ENCODE peak calls at places on chromosomes 6 and 20, in nine cellular contexts. X is heart left ventricle, I is HepG2, G is breast epithelium, R is spleen, L is ovary, E is adrenal gland, A is A549, Y is transverse colon. D is an unnamed sample.

GRCh38 chr6:100775667-100776066 is 105.5 kb downstream of the ASCC3 start:
- DNase-seq in X (no peak), I (no peak), G (no peak), R (no peak), L (no peak), E (no peak), A (no peak), Y (no peak), D (no peak)

GRCh38 chr20:17500826-17501225 is 30.4 kb downstream of the BFSP1 start:
- DNase-seq in X (no peak), I (no peak), G (no peak), R (no peak), L (no peak), E (no peak), A (no peak), Y (no peak), D (peak; percentile 62)

GRCh38 chr6:41568585-41569384 is 22.6 kb downstream of the FOXP4 start:
- DNase-seq in X (peak; percentile 59), I (peak; percentile 99), G (no peak), R (no peak), L (no peak), E (peak; percentile 20), A (peak; percentile 12), Y (no peak), D (no peak)

GRCh38 chr6:40907198-40907701 is 131.8 kb downstream of the UNC5CL start:
- DNase-seq in X (peak; percentile 47), I (peak; percentile 19), G (peak; percentile 79), R (no peak), L (peak; percentile 46), E (peak; percentile 75), A (peak; percentile 92), Y (peak; percentile 13), D (peak; percentile 84)

GRCh38 chr6:90088009-90088408 is 193.7 kb downstream of the GJA10 start:
- DNase-seq in X (no peak), I (no peak), G (no peak), R (no peak), L (no peak), E (no peak), A (no peak), Y (no peak), D (no peak)

GRCh38 chr6:75849329-75850025 is 100.4 kb downstream of the MYO6 start:
- DNase-seq in X (no peak), I (no peak), G (no peak), R (no peak), L (no peak), E (no peak), A (peak; percentile 3), Y (no peak), D (no peak)

GRCh38 chr6:97150932-97151331 is 132.1 kb downstream of the MMS22L start:
- DNase-seq in X (no peak), I (no peak), G (no peak), R (no peak), L (no peak), E (no peak), A (no peak), Y (no peak), D (no peak)

GRCh38 chr20:44181611-44182010 is 5.4 kb downstream of the JPH2 start:
- DNase-seq in X (peak; percentile 68), I (no peak), G (no peak), R (no peak), L (no peak), E (no peak), A (no peak), Y (no peak), D (no peak)

GRCh38 chr6:39843305-39844020 is 51.3 kb downstream of the DAAM2 start:
- DNase-seq in X (no peak), I (no peak), G (no peak), R (no peak), L (no peak), E (no peak), A (peak; percentile 12), Y (no peak), D (no peak)

GRCh38 chr20:51345601-51346101 is 196.9 kb downstream of the NFATC2 start:
- DNase-seq in X (no peak), I (no peak), G (no peak), R (no peak), L (peak; percentile 37), E (peak; percentile 47), A (peak; percentile 60), Y (no peak), D (no peak)

GRCh38 chr6:82862543-82862942 is 203.1 kb downstream of the UBE3D start:
- DNase-seq in X (no peak), I (no peak), G (no peak), R (no peak), L (no peak), E (no peak), A (no peak), Y (no peak), D (no peak)

DNA sequence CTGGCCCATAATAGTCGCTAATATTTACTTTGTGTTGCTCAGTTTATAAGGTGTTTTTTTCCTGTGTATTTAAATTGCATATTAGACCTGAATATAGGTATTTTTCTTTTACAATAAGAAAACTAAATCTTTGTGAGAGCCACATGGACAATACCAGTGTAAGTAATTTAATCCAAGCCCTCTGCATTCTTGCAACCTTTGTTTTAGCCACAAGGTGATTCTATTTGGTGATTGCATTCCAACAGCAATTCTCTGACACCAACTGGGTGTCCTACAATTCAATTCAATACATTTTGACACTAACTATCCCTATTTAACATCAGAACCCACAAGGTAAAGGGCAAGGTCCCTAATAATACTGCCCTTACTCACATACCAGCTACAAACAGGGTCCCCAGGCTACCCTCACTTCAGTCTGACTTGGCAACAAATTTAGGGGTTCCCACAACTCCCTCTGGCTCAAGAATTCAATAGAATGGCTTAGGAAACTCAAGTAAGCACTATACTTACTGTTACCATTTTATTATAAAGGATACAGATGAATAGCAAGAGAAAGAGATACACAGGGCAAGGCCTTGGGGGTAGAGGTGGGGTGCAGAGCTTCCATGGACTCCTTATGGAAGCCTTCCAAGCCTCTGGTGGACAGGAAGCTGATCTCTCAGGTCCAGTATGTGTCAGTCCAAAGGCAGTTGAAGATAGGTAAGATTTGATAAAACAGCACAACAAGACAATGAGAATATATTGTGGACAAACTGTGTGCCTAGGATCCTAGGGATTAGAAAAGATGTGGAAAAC is 169.3 kb downstream of the CD83 start:
- DNase-seq in X (no peak), I (no peak), G (no peak), R (no peak), L (no peak), E (no peak), A (no peak), Y (no peak), D (no peak)
- TF ChIP-seq CTCF in X (no peak), I (no peak), G (no peak), R (no peak), L (no peak), E (no peak), A (no peak), Y (no peak), D (no peak)

GRCh38 chr6:151451950-151452749 is at the start of gene RMND1:
- DNase-seq in X (peak; percentile 100), I (peak; percentile 100), G (peak; percentile 99), R (peak; percentile 100), L (peak; percentile 100), E (peak; percentile 100), A (peak; percentile 99), Y (peak; percentile 100), D (peak; percentile 100)
- TF ChIP-seq POLR2A in X (peak; percentile 65), I (peak; percentile 97), G (peak; percentile 43), R (no peak), L (peak; percentile 59), E (peak; percentile 85), A (peak; percentile 76), Y (peak; percentile 70), D (no peak)

GRCh38 chr6:35427851-35428321 is 24.3 kb upstream of the FANCE start:
- DNase-seq in X (no peak), I (no peak), G (no peak), R (no peak), L (no peak), E (no peak), A (no peak), Y (no peak), D (no peak)

GRCh38 chr6:35426074-35426473 is 26.1 kb upstream of the FANCE start:
- DNase-seq in X (no peak), I (no peak), G (no peak), R (no peak), L (no peak), E (peak; percentile 12), A (no peak), Y (no peak), D (no peak)

GRCh38 chr6:35429463-35429862 is 22.7 kb upstream of the FANCE start:
- DNase-seq in X (no peak), I (no peak), G (no peak), R (no peak), L (no peak), E (no peak), A (no peak), Y (no peak), D (no peak)

GRCh38 chr6:35427435-35427834 is 24.7 kb upstream of the FANCE start:
- DNase-seq in X (no peak), I (no peak), G (no peak), R (no peak), L (no peak), E (no peak), A (no peak), Y (no peak), D (no peak)

DNA sequence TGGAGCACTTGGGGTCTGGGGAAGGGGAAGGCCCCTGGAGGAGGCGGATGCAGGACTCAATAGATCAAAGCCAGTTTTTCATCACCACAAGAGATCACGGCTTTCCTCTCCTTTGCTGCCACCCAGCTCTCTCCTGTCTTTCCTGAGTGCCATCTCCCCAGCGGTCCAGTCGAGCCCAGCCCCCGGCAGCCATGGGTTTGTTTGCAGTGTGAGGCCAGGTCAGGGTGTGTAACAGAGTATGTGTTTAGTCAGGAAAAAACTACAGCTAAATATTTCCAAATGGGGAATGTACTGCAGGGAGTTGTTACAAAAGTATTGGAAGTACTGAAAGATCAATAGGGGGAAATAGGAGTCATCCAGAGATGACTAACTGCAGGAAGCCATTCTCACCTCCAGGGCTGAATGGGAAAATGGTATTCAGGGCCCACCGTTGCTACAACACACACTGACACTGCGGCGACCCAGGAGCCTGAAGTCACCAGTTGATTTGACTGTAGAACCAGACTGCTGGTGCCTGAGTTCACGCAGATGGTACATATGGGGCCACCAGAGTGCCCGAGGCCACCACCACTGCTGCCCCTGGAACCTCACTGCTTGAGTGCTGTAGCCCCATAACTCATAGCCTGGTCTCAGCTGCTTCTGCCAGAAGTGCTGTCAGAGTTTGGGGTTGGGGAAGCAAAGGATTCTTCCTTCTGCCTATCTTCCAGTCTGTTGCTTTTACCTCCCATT is 23.6 kb upstream of the FANCE start:
- DNase-seq in X (no peak), I (peak; percentile 82), G (no peak), R (no peak), L (no peak), E (no peak), A (no peak), Y (no peak), D (no peak)
- H3K4me3 ChIP-seq in X (no peak overlapping the region), I (peak overlapping the region; percentile 25), G (no peak overlapping the region), R (no peak overlapping the region), L (no peak overlapping the region), E (no peak overlapping the region), A (no peak overlapping the region), Y (no peak overlapping the region), D (no peak overlapping the region)

GRCh38 chr6:69732045-69732444 is 64.8 kb downstream of the LMBRD1 start:
- DNase-seq in X (no peak), I (no peak), G (no peak), R (no peak), L (no peak), E (no peak), A (no peak), Y (no peak), D (no peak)
- TF ChIP-seq CTCF in X (no peak), I (no peak), G (no peak), R (no peak), L (no peak), E (no peak), A (no peak), Y (no peak), D (no peak)

GRCh38 chr20:52972965-52973819 is 1.0 kb downstream of the TSHZ2 start:
- DNase-seq in X (peak; percentile 27), I (no peak), G (peak; percentile 45), R (no peak), L (peak; percentile 51), E (peak; percentile 50), A (no peak), Y (no peak), D (peak; percentile 85)
- TF ChIP-seq POLR2A in X (no peak), I (no peak), G (no peak), R (no peak), L (no peak), E (peak; percentile 27), A (no peak), Y (no peak), D (no peak)